ENCODE peak calls at places on chromosome 12, in five cellular contexts. One of them, this sample, is unnamed.

GRCh38 chr12:48979602-48980388 is 1.7 kb downstream of the WNT1 start:
- DNase-seq in fibroblast of villous mesenchyme: no peak
- DNase-seq in heart left ventricle: peak
- DNase-seq in H9: peak
- DNase-seq in OCI-LY7: no peak
- DNase-seq in this sample: peak

GRCh38 chr12:77521458-77522115 is 309.1 kb upstream of the NAV3 start:
- DNase-seq in fibroblast of villous mesenchyme: no peak
- DNase-seq in heart left ventricle: no peak
- DNase-seq in H9: no peak
- DNase-seq in OCI-LY7: no peak
- DNase-seq in this sample: no peak

GRCh38 chr12:57734586-57734985 is 4.0 kb downstream of the AGAP2 start:
- DNase-seq in fibroblast of villous mesenchyme: no peak
- DNase-seq in heart left ventricle: no peak
- DNase-seq in H9: no peak
- DNase-seq in OCI-LY7: no peak
- DNase-seq in this sample: no peak

GRCh38 chr12:109358154-109358869 is 10.6 kb downstream of the MYO1H start:
- DNase-seq in fibroblast of villous mesenchyme: peak
- DNase-seq in heart left ventricle: no peak
- DNase-seq in H9: no peak
- DNase-seq in OCI-LY7: no peak
- DNase-seq in this sample: peak

GRCh38 chr12:77686760-77687159 is 143.9 kb upstream of the NAV3 start:
- DNase-seq in fibroblast of villous mesenchyme: peak
- DNase-seq in heart left ventricle: no peak
- DNase-seq in H9: no peak
- DNase-seq in OCI-LY7: no peak
- DNase-seq in this sample: no peak

GRCh38 chr12:113088971-113089756 is 32.6 kb downstream of the DTX1 start:
- DNase-seq in fibroblast of villous mesenchyme: no peak
- DNase-seq in heart left ventricle: no peak
- DNase-seq in H9: no peak
- DNase-seq in OCI-LY7: no peak
- DNase-seq in this sample: peak

GRCh38 chr12:57604454-57605307 is at the start of gene DTX3:
- DNase-seq in fibroblast of villous mesenchyme: peak
- DNase-seq in heart left ventricle: peak
- DNase-seq in H9: peak
- DNase-seq in OCI-LY7: no peak
- DNase-seq in this sample: peak

GRCh38 chr12:109423392-109423791 is 53.7 kb downstream of the KCTD10 start:
- DNase-seq in fibroblast of villous mesenchyme: no peak
- DNase-seq in heart left ventricle: no peak
- DNase-seq in H9: no peak
- DNase-seq in OCI-LY7: no peak
- DNase-seq in this sample: no peak

GRCh38 chr12:87274594-87275245 is 754.5 kb downstream of the C12orf50 start:
- DNase-seq in fibroblast of villous mesenchyme: peak
- DNase-seq in heart left ventricle: no peak
- DNase-seq in H9: peak
- DNase-seq in OCI-LY7: peak
- DNase-seq in this sample: no peak

GRCh38 chr12:63319936-63320633 is 169.1 kb upstream of the AVPR1A start:
- DNase-seq in fibroblast of villous mesenchyme: no peak
- DNase-seq in heart left ventricle: no peak
- DNase-seq in H9: no peak
- DNase-seq in OCI-LY7: no peak
- DNase-seq in this sample: no peak

GRCh38 chr12:39490500-39491276 is 47.8 kb upstream of the KIF21A start:
- DNase-seq in fibroblast of villous mesenchyme: no peak
- DNase-seq in heart left ventricle: no peak
- DNase-seq in H9: no peak
- DNase-seq in OCI-LY7: no peak
- DNase-seq in this sample: no peak

GRCh38 chr12:114314403-114314802 is 91.5 kb downstream of the TBX5 start:
- DNase-seq in fibroblast of villous mesenchyme: no peak
- DNase-seq in heart left ventricle: no peak
- DNase-seq in H9: no peak
- DNase-seq in OCI-LY7: no peak
- DNase-seq in this sample: no peak

GRCh38 chr12:127538325-127538724 is 728.6 kb upstream of the TMEM132C start:
- DNase-seq in fibroblast of villous mesenchyme: no peak
- DNase-seq in heart left ventricle: no peak
- DNase-seq in H9: peak
- DNase-seq in OCI-LY7: no peak
- DNase-seq in this sample: no peak

GRCh38 chr12:68317047-68317667 is 15.0 kb downstream of the MDM1 start:
- DNase-seq in fibroblast of villous mesenchyme: peak
- DNase-seq in heart left ventricle: no peak
- DNase-seq in H9: no peak
- DNase-seq in OCI-LY7: peak
- DNase-seq in this sample: peak

GRCh38 chr12:64780531-64781373 is 21.5 kb upstream of the GNS start:
- DNase-seq in fibroblast of villous mesenchyme: no peak
- DNase-seq in heart left ventricle: peak
- DNase-seq in H9: peak
- DNase-seq in OCI-LY7: no peak
- DNase-seq in this sample: peak

GRCh38 chr12:5383961-5384360 is 47.9 kb upstream of the NTF3 start:
- DNase-seq in fibroblast of villous mesenchyme: no peak
- DNase-seq in heart left ventricle: no peak
- DNase-seq in H9: no peak
- DNase-seq in OCI-LY7: no peak
- DNase-seq in this sample: no peak

GRCh38 chr12:1796515-1797010 is 23.8 kb upstream of the LRTM2 start:
- DNase-seq in fibroblast of villous mesenchyme: no peak
- DNase-seq in heart left ventricle: peak
- DNase-seq in H9: peak
- DNase-seq in OCI-LY7: peak
- DNase-seq in this sample: peak

GRCh38 chr12:11959117-11959823 is 111.5 kb upstream of the BCL2L14 start:
- DNase-seq in fibroblast of villous mesenchyme: peak
- DNase-seq in heart left ventricle: no peak
- DNase-seq in H9: no peak
- DNase-seq in OCI-LY7: no peak
- DNase-seq in this sample: no peak

GRCh38 chr12:54526800-54527630 is 22.4 kb upstream of the PDE1B start:
- DNase-seq in fibroblast of villous mesenchyme: peak
- DNase-seq in heart left ventricle: peak
- DNase-seq in H9: peak
- DNase-seq in OCI-LY7: peak
- DNase-seq in this sample: peak

GRCh38 chr12:6089041-6089823 is 35.2 kb downstream of the VWF start:
- DNase-seq in fibroblast of villous mesenchyme: no peak
- DNase-seq in heart left ventricle: no peak
- DNase-seq in H9: peak
- DNase-seq in OCI-LY7: no peak
- DNase-seq in this sample: no peak

GRCh38 chr12:70484464-70484863 is 118.4 kb downstream of the KCNMB4 start:
- DNase-seq in fibroblast of villous mesenchyme: no peak
- DNase-seq in heart left ventricle: no peak
- DNase-seq in H9: no peak
- DNase-seq in OCI-LY7: peak
- DNase-seq in this sample: no peak

GRCh38 chr12:107791465-107792089 is 17.1 kb downstream of the ASCL4 start:
- DNase-seq in fibroblast of villous mesenchyme: no peak
- DNase-seq in heart left ventricle: no peak
- DNase-seq in H9: no peak
- DNase-seq in OCI-LY7: no peak
- DNase-seq in this sample: no peak

GRCh38 chr12:96197503-96198272 is 3.5 kb downstream of the ELK3 start:
- DNase-seq in fibroblast of villous mesenchyme: peak
- DNase-seq in heart left ventricle: no peak
- DNase-seq in H9: no peak
- DNase-seq in OCI-LY7: no peak
- DNase-seq in this sample: no peak

GRCh38 chr12:99810718-99811593 is 163.4 kb downstream of the GARIN6 start:
- DNase-seq in fibroblast of villous mesenchyme: peak
- DNase-seq in heart left ventricle: no peak
- DNase-seq in H9: no peak
- DNase-seq in OCI-LY7: peak
- DNase-seq in this sample: no peak

GRCh38 chr12:67650127-67650495 is 1.6 kb downstream of the DYRK2 start:
- DNase-seq in fibroblast of villous mesenchyme: peak
- DNase-seq in heart left ventricle: peak
- DNase-seq in H9: no peak
- DNase-seq in OCI-LY7: no peak
- DNase-seq in this sample: peak

GRCh38 chr12:52221912-52222457 is 11.1 kb upstream of the KRT7 start:
- DNase-seq in fibroblast of villous mesenchyme: no peak
- DNase-seq in heart left ventricle: peak
- DNase-seq in H9: peak
- DNase-seq in OCI-LY7: peak
- DNase-seq in this sample: peak

GRCh38 chr12:47415054-47415453 is 290.8 kb downstream of the RPAP3 start:
- DNase-seq in fibroblast of villous mesenchyme: no peak
- DNase-seq in heart left ventricle: no peak
- DNase-seq in H9: no peak
- DNase-seq in OCI-LY7: no peak
- DNase-seq in this sample: no peak

GRCh38 chr12:100995771-100996170 is 201.2 kb downstream of the ANO4 start:
- DNase-seq in fibroblast of villous mesenchyme: no peak
- DNase-seq in heart left ventricle: no peak
- DNase-seq in H9: no peak
- DNase-seq in OCI-LY7: no peak
- DNase-seq in this sample: peak

GRCh38 chr12:75457191-75457590 is 23.4 kb upstream of the GLIPR1 start:
- DNase-seq in fibroblast of villous mesenchyme: peak
- DNase-seq in heart left ventricle: no peak
- DNase-seq in H9: no peak
- DNase-seq in OCI-LY7: no peak
- DNase-seq in this sample: no peak

GRCh38 chr12:28440209-28440608 is 250.0 kb downstream of the CCDC91 start:
- DNase-seq in fibroblast of villous mesenchyme: no peak
- DNase-seq in heart left ventricle: no peak
- DNase-seq in H9: no peak
- DNase-seq in OCI-LY7: no peak
- DNase-seq in this sample: no peak

GRCh38 chr12:132429122-132429931 is 60.6 kb upstream of the FBRSL1 start:
- DNase-seq in fibroblast of villous mesenchyme: no peak
- DNase-seq in heart left ventricle: no peak
- DNase-seq in H9: peak
- DNase-seq in OCI-LY7: no peak
- DNase-seq in this sample: no peak

GRCh38 chr12:115511971-115512370 is 765.5 kb downstream of the MED13L start:
- DNase-seq in fibroblast of villous mesenchyme: no peak
- DNase-seq in heart left ventricle: no peak
- DNase-seq in H9: peak
- DNase-seq in OCI-LY7: no peak
- DNase-seq in this sample: no peak

GRCh38 chr12:120453060-120453761 is 7.0 kb downstream of the GATC start:
- DNase-seq in fibroblast of villous mesenchyme: no peak
- DNase-seq in heart left ventricle: no peak
- DNase-seq in H9: no peak
- DNase-seq in OCI-LY7: no peak
- DNase-seq in this sample: no peak

GRCh38 chr12:120453977-120454376 is 7.7 kb downstream of the GATC start:
- DNase-seq in fibroblast of villous mesenchyme: peak
- DNase-seq in heart left ventricle: no peak
- DNase-seq in H9: no peak
- DNase-seq in OCI-LY7: peak
- DNase-seq in this sample: peak

GRCh38 chr12:120455302-120455701 is 9.1 kb downstream of the GATC start:
- DNase-seq in fibroblast of villous mesenchyme: no peak
- DNase-seq in heart left ventricle: no peak
- DNase-seq in H9: no peak
- DNase-seq in OCI-LY7: no peak
- DNase-seq in this sample: no peak

GRCh38 chr12:120460157-120460556 is 9.4 kb downstream of the SRSF9 start:
- DNase-seq in fibroblast of villous mesenchyme: no peak
- DNase-seq in heart left ventricle: no peak
- DNase-seq in H9: no peak
- DNase-seq in OCI-LY7: no peak
- DNase-seq in this sample: no peak

GRCh38 chr12:120457133-120457532 is 10.9 kb downstream of the GATC start:
- DNase-seq in fibroblast of villous mesenchyme: no peak
- DNase-seq in heart left ventricle: no peak
- DNase-seq in H9: peak
- DNase-seq in OCI-LY7: peak
- DNase-seq in this sample: no peak
- TF ChIP-seq CTCF in fibroblast of villous mesenchyme: peak
- TF ChIP-seq CTCF in heart left ventricle: no peak
- TF ChIP-seq CTCF in H9: peak
- TF ChIP-seq CTCF in OCI-LY7: peak
- TF ChIP-seq CTCF in this sample: no peak

GRCh38 chr12:121238604-121239334 is 28.8 kb downstream of the P2RX4 start:
- DNase-seq in fibroblast of villous mesenchyme: no peak
- DNase-seq in heart left ventricle: no peak
- DNase-seq in H9: peak
- DNase-seq in OCI-LY7: no peak
- DNase-seq in this sample: no peak
- TF ChIP-seq CTCF in fibroblast of villous mesenchyme: no peak
- TF ChIP-seq CTCF in heart left ventricle: no peak
- TF ChIP-seq CTCF in H9: peak
- TF ChIP-seq CTCF in OCI-LY7: no peak
- TF ChIP-seq CTCF in this sample: no peak

DNA sequence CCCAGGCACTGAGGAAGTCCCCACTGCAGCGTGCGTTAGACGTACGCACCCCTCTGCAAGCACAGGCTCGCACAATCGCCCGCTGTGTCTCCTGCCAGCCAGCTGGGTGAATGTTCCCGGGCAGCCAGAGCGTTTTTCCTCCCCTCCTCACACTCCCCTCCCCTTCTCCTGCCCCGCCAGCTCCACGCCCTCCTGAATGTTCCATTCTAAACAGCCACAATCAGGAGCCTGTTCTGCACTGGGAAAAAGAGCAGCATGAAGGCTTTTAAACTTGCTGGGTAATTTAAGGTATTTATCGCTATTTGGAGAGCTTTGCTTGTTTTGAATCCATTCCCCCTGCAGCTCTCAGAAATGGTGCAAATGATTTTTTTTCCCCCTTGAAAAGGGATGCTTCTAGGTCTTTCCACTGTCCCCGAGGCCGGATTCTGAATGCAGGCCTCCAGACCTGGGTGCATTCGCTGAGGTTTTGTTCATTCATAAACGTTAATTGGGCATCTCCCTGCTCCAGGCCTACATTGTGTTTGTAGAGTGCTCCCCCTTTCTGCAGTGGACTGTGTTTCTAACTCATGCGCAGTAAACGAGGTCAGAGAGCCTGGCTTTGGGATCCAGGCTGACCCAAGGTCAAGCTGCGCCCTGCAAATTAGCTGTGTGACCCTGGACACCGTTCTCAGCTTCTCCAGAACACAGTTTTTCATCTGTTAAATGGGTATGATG is 212.5 kb downstream of the CHST11 start:
- DNase-seq in fibroblast of villous mesenchyme: peak
- DNase-seq in heart left ventricle: peak
- DNase-seq in H9: no peak
- DNase-seq in OCI-LY7: no peak
- DNase-seq in this sample: no peak
- TF ChIP-seq CTCF in fibroblast of villous mesenchyme: peak
- TF ChIP-seq CTCF in heart left ventricle: no peak
- TF ChIP-seq CTCF in H9: no peak
- TF ChIP-seq CTCF in OCI-LY7: peak
- TF ChIP-seq CTCF in this sample: no peak

GRCh38 chr12:19739195-19739776 is 300.0 kb downstream of the AEBP2 start:
- DNase-seq in fibroblast of villous mesenchyme: peak
- DNase-seq in heart left ventricle: no peak
- DNase-seq in H9: no peak
- DNase-seq in OCI-LY7: peak
- DNase-seq in this sample: peak
- TF ChIP-seq CTCF in fibroblast of villous mesenchyme: peak
- TF ChIP-seq CTCF in heart left ventricle: peak
- TF ChIP-seq CTCF in H9: peak
- TF ChIP-seq CTCF in OCI-LY7: peak
- TF ChIP-seq CTCF in this sample: peak

This sample was measured in GM13976.